ENCODE peak calls at places on chromosomes 12 and 14, in seven cellular contexts. W is activated T-cell treated with anti-CD3 and anti-CD28 coated beads for 24 hours; R is lung microvascular endothelial cell; T is NCI-H460; Y is pancreas; S is activated T-helper 1 cell treated with anti-CD3 and anti-CD28 coated beads, Interleukin-2, amount 50 U/mL, for 16 hours; E is stomach. L is an unnamed sample.

GRCh38 chr14:51738754-51739153 is 87.0 kb downstream of the FRMD6 start:
- DNase-seq in W (no peak), R (no peak), T (no peak), Y (no peak), S (no peak), E (no peak), L (no peak)

GRCh38 chr12:118052324-118053070 is 8.5 kb downstream of the WSB2 start:
- DNase-seq in W (no peak), R (peak), T (peak), Y (peak), S (no peak), E (peak), L (peak)

GRCh38 chr14:22464422-22465142 is 124.4 kb downstream of the DAD1 start:
- DNase-seq in W (no peak), R (no peak), T (no peak), Y (no peak), S (no peak), E (no peak), L (no peak)

GRCh38 chr12:113452458-113452857 is 19.2 kb downstream of the LHX5 start:
- DNase-seq in W (no peak), R (no peak), T (no peak), Y (no peak), S (no peak), E (no peak), L (no peak)

GRCh38 chr14:77040995-77041744 is 12.7 kb upstream of the IRF2BPL start:
- DNase-seq in W (no peak), R (no peak), T (no peak), Y (peak), S (no peak), E (no peak), L (no peak)

GRCh38 chr12:96177013-96177412 is 17.2 kb upstream of the ELK3 start:
- DNase-seq in W (peak), R (peak), T (no peak), Y (no peak), S (no peak), E (no peak), L (peak)

GRCh38 chr12:5889381-5890047 is 55.5 kb downstream of the ANO2 start:
- DNase-seq in W (no peak), R (no peak), T (no peak), Y (no peak), S (no peak), E (no peak), L (no peak)

GRCh38 chr12:42807766-42808165 is 218.2 kb upstream of the PRICKLE1 start:
- DNase-seq in W (no peak), R (no peak), T (no peak), Y (no peak), S (no peak), E (no peak), L (no peak)

GRCh38 chr12:68786929-68787328 is 21.0 kb upstream of the MDM2 start:
- DNase-seq in W (no peak), R (no peak), T (peak), Y (no peak), S (no peak), E (no peak), L (no peak)

GRCh38 chr12:101763246-101763931 is 24.1 kb upstream of the SYCP3 start:
- DNase-seq in W (no peak), R (no peak), T (no peak), Y (no peak), S (no peak), E (no peak), L (no peak)

GRCh38 chr14:69107407-69108003 is 45.4 kb downstream of the DCAF5 start:
- DNase-seq in W (peak), R (peak), T (peak), Y (peak), S (no peak), E (peak), L (peak)

GRCh38 chr12:51334774-51335173 is 10.8 kb upstream of the BIN2 start:
- DNase-seq in W (no peak), R (peak), T (no peak), Y (no peak), S (no peak), E (no peak), L (peak)

GRCh38 chr14:23695220-23695999 is 59.2 kb downstream of the DHRS2 start:
- DNase-seq in W (no peak), R (peak), T (no peak), Y (no peak), S (no peak), E (peak), L (no peak)